ENCODE peak calls at places on chromosomes 12 and 14, in nine cellular contexts. One of them, this sample, is unnamed.
A peak's percentile ranks its signal among the peaks of the same experiment; 100 is the strongest.

GRCh38 chr12:76627346-76628135 is 68.0 kb upstream of the OSBPL8 start:
- DNase-seq in heart right ventricle: no peak
- DNase-seq in tibial artery: no peak
- DNase-seq in A549: no peak
- DNase-seq in neural progenitor cell: no peak
- DNase-seq in bronchial epithelial cell: no peak
- DNase-seq in AG10803: peak; percentile 72
- DNase-seq in AG04449: no peak
- DNase-seq in tibial nerve: no peak
- DNase-seq in this sample: no peak

GRCh38 chr12:32489070-32489469 is 89.7 kb downstream of the FGD4 start:
- DNase-seq in heart right ventricle: no peak
- DNase-seq in tibial artery: no peak
- DNase-seq in A549: no peak
- DNase-seq in neural progenitor cell: no peak
- DNase-seq in bronchial epithelial cell: no peak
- DNase-seq in AG10803: no peak
- DNase-seq in AG04449: no peak
- DNase-seq in tibial nerve: no peak
- DNase-seq in this sample: no peak

GRCh38 chr12:30909721-30910350 is 16.7 kb upstream of the TSPAN11 start:
- DNase-seq in heart right ventricle: no peak
- DNase-seq in tibial artery: no peak
- DNase-seq in A549: no peak
- DNase-seq in neural progenitor cell: no peak
- DNase-seq in bronchial epithelial cell: no peak
- DNase-seq in AG10803: no peak
- DNase-seq in AG04449: no peak
- DNase-seq in tibial nerve: no peak
- DNase-seq in this sample: no peak

GRCh38 chr12:121489874-121490273 is 90.0 kb downstream of the RNF34 start:
- DNase-seq in heart right ventricle: no peak
- DNase-seq in tibial artery: no peak
- DNase-seq in A549: no peak
- DNase-seq in neural progenitor cell: no peak
- DNase-seq in bronchial epithelial cell: no peak
- DNase-seq in AG10803: no peak
- DNase-seq in AG04449: no peak
- DNase-seq in tibial nerve: no peak
- DNase-seq in this sample: no peak

GRCh38 chr14:77040995-77041744 is 12.7 kb upstream of the IRF2BPL start:
- DNase-seq in heart right ventricle: no peak
- DNase-seq in tibial artery: no peak
- DNase-seq in A549: no peak
- DNase-seq in neural progenitor cell: no peak
- DNase-seq in bronchial epithelial cell: no peak
- DNase-seq in AG10803: no peak
- DNase-seq in AG04449: no peak
- DNase-seq in tibial nerve: no peak
- DNase-seq in this sample: no peak

GRCh38 chr12:124524231-124524925 is 43.0 kb downstream of the NCOR2 start:
- DNase-seq in heart right ventricle: no peak
- DNase-seq in tibial artery: no peak
- DNase-seq in A549: no peak
- DNase-seq in neural progenitor cell: no peak
- DNase-seq in bronchial epithelial cell: peak; percentile 56
- DNase-seq in AG10803: peak; percentile 93
- DNase-seq in AG04449: no peak
- DNase-seq in tibial nerve: no peak
- DNase-seq in this sample: peak; percentile 72

GRCh38 chr12:89067436-89067835 is 284.9 kb downstream of the DUSP6 start:
- DNase-seq in heart right ventricle: no peak
- DNase-seq in tibial artery: no peak
- DNase-seq in A549: peak; percentile 9
- DNase-seq in neural progenitor cell: no peak
- DNase-seq in bronchial epithelial cell: peak; percentile 98
- DNase-seq in AG10803: peak; percentile 88
- DNase-seq in AG04449: peak; percentile 71
- DNase-seq in tibial nerve: no peak
- DNase-seq in this sample: peak; percentile 95

GRCh38 chr14:35897616-35898111 is 71.5 kb downstream of the BRMS1L start:
- DNase-seq in heart right ventricle: no peak
- DNase-seq in tibial artery: no peak
- DNase-seq in A549: no peak
- DNase-seq in neural progenitor cell: peak; percentile 81
- DNase-seq in bronchial epithelial cell: no peak
- DNase-seq in AG10803: no peak
- DNase-seq in AG04449: no peak
- DNase-seq in tibial nerve: no peak
- DNase-seq in this sample: no peak

GRCh38 chr12:116295327-116296263 is 18.1 kb upstream of the MED13L start:
- DNase-seq in heart right ventricle: no peak
- DNase-seq in tibial artery: no peak
- DNase-seq in A549: no peak
- DNase-seq in neural progenitor cell: no peak
- DNase-seq in bronchial epithelial cell: no peak
- DNase-seq in AG10803: peak; percentile 79
- DNase-seq in AG04449: no peak
- DNase-seq in tibial nerve: no peak
- DNase-seq in this sample: peak; percentile 17

GRCh38 chr12:50882563-50882962 is 39.8 kb downstream of the TMPRSS12 start:
- DNase-seq in heart right ventricle: no peak
- DNase-seq in tibial artery: no peak
- DNase-seq in A549: no peak
- DNase-seq in neural progenitor cell: no peak
- DNase-seq in bronchial epithelial cell: no peak
- DNase-seq in AG10803: no peak
- DNase-seq in AG04449: no peak
- DNase-seq in tibial nerve: no peak
- DNase-seq in this sample: no peak

GRCh38 chr12:65740873-65741600 is 83.2 kb upstream of the HMGA2 start:
- DNase-seq in heart right ventricle: peak; percentile 66
- DNase-seq in tibial artery: peak; percentile 69
- DNase-seq in A549: peak; percentile 84
- DNase-seq in neural progenitor cell: peak; percentile 92
- DNase-seq in bronchial epithelial cell: peak; percentile 47
- DNase-seq in AG10803: peak; percentile 71
- DNase-seq in AG04449: no peak
- DNase-seq in tibial nerve: peak; percentile 57
- DNase-seq in this sample: peak; percentile 51

GRCh38 chr14:36952702-36953101 is 219.7 kb downstream of the SLC25A21 start:
- DNase-seq in heart right ventricle: no peak
- DNase-seq in tibial artery: no peak
- DNase-seq in A549: peak; percentile 64
- DNase-seq in neural progenitor cell: no peak
- DNase-seq in bronchial epithelial cell: peak; percentile 96
- DNase-seq in AG10803: peak; percentile 77
- DNase-seq in AG04449: no peak
- DNase-seq in tibial nerve: no peak
- DNase-seq in this sample: peak; percentile 80

GRCh38 chr14:50082308-50082742 is 34.0 kb downstream of the VCPKMT start:
- DNase-seq in heart right ventricle: no peak
- DNase-seq in tibial artery: no peak
- DNase-seq in A549: no peak
- DNase-seq in neural progenitor cell: no peak
- DNase-seq in bronchial epithelial cell: no peak
- DNase-seq in AG10803: no peak
- DNase-seq in AG04449: no peak
- DNase-seq in tibial nerve: no peak
- DNase-seq in this sample: no peak

GRCh38 chr12:116136340-116136739 is 141.2 kb downstream of the MED13L start:
- DNase-seq in heart right ventricle: no peak
- DNase-seq in tibial artery: no peak
- DNase-seq in A549: no peak
- DNase-seq in neural progenitor cell: no peak
- DNase-seq in bronchial epithelial cell: no peak
- DNase-seq in AG10803: peak; percentile 56
- DNase-seq in AG04449: no peak
- DNase-seq in tibial nerve: no peak
- DNase-seq in this sample: peak; percentile 67

GRCh38 chr14:94540031-94540794 is 21.0 kb upstream of the SERPINA4 start:
- DNase-seq in heart right ventricle: no peak
- DNase-seq in tibial artery: peak; percentile 44
- DNase-seq in A549: peak; percentile 27
- DNase-seq in neural progenitor cell: peak; percentile 19
- DNase-seq in bronchial epithelial cell: no peak
- DNase-seq in AG10803: peak; percentile 50
- DNase-seq in AG04449: no peak
- DNase-seq in tibial nerve: no peak
- DNase-seq in this sample: no peak

GRCh38 chr14:63499701-63500250 is 43.4 kb downstream of the PPP2R5E start:
- DNase-seq in heart right ventricle: no peak
- DNase-seq in tibial artery: no peak
- DNase-seq in A549: no peak
- DNase-seq in neural progenitor cell: no peak
- DNase-seq in bronchial epithelial cell: peak; percentile 56
- DNase-seq in AG10803: peak; percentile 92
- DNase-seq in AG04449: no peak
- DNase-seq in tibial nerve: no peak
- DNase-seq in this sample: peak; percentile 30

GRCh38 chr14:96126339-96126770 is 78.3 kb upstream of the BDKRB2 start:
- DNase-seq in heart right ventricle: no peak
- DNase-seq in tibial artery: no peak
- DNase-seq in A549: no peak
- DNase-seq in neural progenitor cell: no peak
- DNase-seq in bronchial epithelial cell: no peak
- DNase-seq in AG10803: peak; percentile 36
- DNase-seq in AG04449: no peak
- DNase-seq in tibial nerve: no peak
- DNase-seq in this sample: no peak

DNA sequence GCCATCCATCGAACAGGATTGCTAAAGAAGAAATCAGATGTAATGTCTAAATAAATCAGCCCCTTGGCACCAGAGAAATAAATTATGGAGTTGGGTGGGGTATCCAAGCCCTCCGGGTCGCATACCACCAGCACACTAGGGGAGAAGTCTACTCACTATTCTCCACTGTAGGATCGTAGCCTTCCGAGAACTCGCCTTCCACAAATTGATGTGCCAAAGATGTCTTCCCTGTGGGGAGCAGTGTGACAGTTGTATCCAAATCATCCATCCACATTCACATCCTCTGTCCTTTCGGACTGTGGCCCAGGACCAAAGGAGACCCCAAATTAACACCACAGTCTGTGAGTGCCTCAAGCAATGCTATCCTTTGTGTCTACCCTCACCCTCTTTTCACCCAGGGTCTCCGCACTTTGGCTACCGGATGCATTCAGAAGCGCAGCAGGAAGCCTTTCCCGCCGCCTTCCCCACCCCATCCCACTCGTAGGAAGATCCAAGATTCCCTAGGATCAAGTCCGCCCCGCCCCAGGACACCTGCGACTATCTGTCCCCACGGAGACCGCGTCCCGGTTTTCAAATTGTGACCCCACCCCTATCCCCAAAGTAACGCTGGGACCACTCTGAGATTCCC is 786 bp downstream of the RHEBL1 start:
- DNase-seq in heart right ventricle: no peak
- DNase-seq in tibial artery: no peak
- DNase-seq in A549: no peak
- DNase-seq in neural progenitor cell: no peak
- DNase-seq in bronchial epithelial cell: no peak
- DNase-seq in AG10803: no peak
- DNase-seq in AG04449: no peak
- DNase-seq in tibial nerve: no peak
- DNase-seq in this sample: no peak
- TF ChIP-seq CTCF in heart right ventricle: no peak
- TF ChIP-seq CTCF in tibial artery: no peak
- TF ChIP-seq CTCF in A549: no peak
- TF ChIP-seq CTCF in neural progenitor cell: no peak
- TF ChIP-seq CTCF in bronchial epithelial cell: no peak
- TF ChIP-seq CTCF in AG10803: no peak
- TF ChIP-seq CTCF in AG04449: no peak
- TF ChIP-seq CTCF in tibial nerve: no peak
- TF ChIP-seq CTCF in this sample: no peak

GRCh38 chr14:24761141-24761540 is 127.2 kb upstream of the GZMB start:
- DNase-seq in heart right ventricle: no peak
- DNase-seq in tibial artery: no peak
- DNase-seq in A549: no peak
- DNase-seq in neural progenitor cell: no peak
- DNase-seq in bronchial epithelial cell: no peak
- DNase-seq in AG10803: no peak
- DNase-seq in AG04449: no peak
- DNase-seq in tibial nerve: no peak
- DNase-seq in this sample: no peak
- TF ChIP-seq CTCF in heart right ventricle: no peak
- TF ChIP-seq CTCF in tibial artery: no peak
- TF ChIP-seq CTCF in A549: no peak
- TF ChIP-seq CTCF in neural progenitor cell: no peak
- TF ChIP-seq CTCF in bronchial epithelial cell: no peak
- TF ChIP-seq CTCF in AG10803: no peak
- TF ChIP-seq CTCF in AG04449: no peak
- TF ChIP-seq CTCF in tibial nerve: no peak
- TF ChIP-seq CTCF in this sample: no peak

GRCh38 chr12:43957732-43958131 is 121.9 kb downstream of the TMEM117 start:
- DNase-seq in heart right ventricle: peak; percentile 12
- DNase-seq in tibial artery: no peak
- DNase-seq in A549: peak; percentile 48
- DNase-seq in neural progenitor cell: peak; percentile 59
- DNase-seq in bronchial epithelial cell: peak; percentile 66
- DNase-seq in AG10803: peak; percentile 69
- DNase-seq in AG04449: peak; percentile 19
- DNase-seq in tibial nerve: no peak
- DNase-seq in this sample: peak; percentile 62
- TF ChIP-seq CTCF in heart right ventricle: peak; percentile 63
- TF ChIP-seq CTCF in tibial artery: peak; percentile 32
- TF ChIP-seq CTCF in A549: peak; percentile 59
- TF ChIP-seq CTCF in neural progenitor cell: peak; percentile 68
- TF ChIP-seq CTCF in bronchial epithelial cell: peak; percentile 50
- TF ChIP-seq CTCF in AG10803: peak; percentile 68
- TF ChIP-seq CTCF in AG04449: peak; percentile 48
- TF ChIP-seq CTCF in tibial nerve: peak; percentile 16
- TF ChIP-seq CTCF in this sample: peak; percentile 78

GRCh38 chr12:59446156-59446555 is 149.7 kb upstream of the SLC16A7 start:
- DNase-seq in heart right ventricle: no peak
- DNase-seq in tibial artery: no peak
- DNase-seq in A549: no peak
- DNase-seq in neural progenitor cell: no peak
- DNase-seq in bronchial epithelial cell: no peak
- DNase-seq in AG10803: no peak
- DNase-seq in AG04449: no peak
- DNase-seq in tibial nerve: no peak
- DNase-seq in this sample: no peak

DNA sequence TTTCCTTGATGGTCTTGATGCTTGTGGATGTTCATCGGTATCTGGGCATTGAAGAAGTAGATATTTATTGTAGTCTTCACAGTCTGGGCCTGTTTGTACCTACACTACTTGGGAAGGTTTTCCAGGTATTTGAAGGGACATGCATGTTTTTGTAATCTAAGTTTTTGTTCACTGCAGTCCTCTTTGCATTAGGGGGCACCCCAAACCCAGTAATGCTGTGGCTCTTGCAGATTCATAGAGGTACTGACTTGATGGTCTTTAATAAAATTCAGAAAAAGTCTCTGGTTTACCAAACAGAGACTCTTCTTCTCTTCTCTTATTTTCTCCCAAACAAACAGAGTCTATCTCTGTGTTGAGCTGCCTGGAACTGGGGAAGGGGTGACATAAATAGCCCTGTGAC is 150.9 kb upstream of the SLC16A7 start:
- DNase-seq in heart right ventricle: no peak
- DNase-seq in tibial artery: no peak
- DNase-seq in A549: no peak
- DNase-seq in neural progenitor cell: no peak
- DNase-seq in bronchial epithelial cell: peak; percentile 20
- DNase-seq in AG10803: peak; percentile 25
- DNase-seq in AG04449: no peak
- DNase-seq in tibial nerve: no peak
- DNase-seq in this sample: peak; percentile 37
- TF ChIP-seq CTCF in heart right ventricle: peak; percentile 58
- TF ChIP-seq CTCF in tibial artery: no peak
- TF ChIP-seq CTCF in A549: no peak
- TF ChIP-seq CTCF in neural progenitor cell: peak; percentile 37
- TF ChIP-seq CTCF in bronchial epithelial cell: peak; percentile 31
- TF ChIP-seq CTCF in AG10803: peak; percentile 41
- TF ChIP-seq CTCF in AG04449: peak; percentile 26
- TF ChIP-seq CTCF in tibial nerve: no peak
- TF ChIP-seq CTCF in this sample: peak; percentile 66

This sample was measured in HFFc6.